ENCODE peak calls at places on chromosomes 12 and 14, in four cellular contexts. One of them, this sample, is unnamed.

GRCh38 chr12:94832780-94833760 is 170.4 kb downstream of the NDUFA12 start:
- DNase-seq in HepG2: no peak
- DNase-seq in HEK293T: peak
- DNase-seq in K562: no peak
- DNase-seq in this sample: no peak

GRCh38 chr14:90272523-90272922 is 16.2 kb downstream of the PSMC1 start:
- DNase-seq in HepG2: no peak
- DNase-seq in HEK293T: no peak
- DNase-seq in K562: no peak
- DNase-seq in this sample: no peak

GRCh38 chr12:52603314-52603713 is 2.1 kb upstream of the KRT72 start:
- DNase-seq in HepG2: no peak
- DNase-seq in HEK293T: no peak
- DNase-seq in K562: no peak
- DNase-seq in this sample: no peak

GRCh38 chr12:130286041-130286440 is 51.6 kb upstream of the PIWIL1 start:
- DNase-seq in HepG2: peak
- DNase-seq in HEK293T: peak
- DNase-seq in K562: peak
- DNase-seq in this sample: no peak

GRCh38 chr14:68158640-68159039 is 339.1 kb downstream of the RAD51B start:
- DNase-seq in HepG2: no peak
- DNase-seq in HEK293T: no peak
- DNase-seq in K562: no peak
- DNase-seq in this sample: no peak

GRCh38 chr12:113131556-113131955 is 4.0 kb downstream of the RASAL1 start:
- DNase-seq in HepG2: no peak
- DNase-seq in HEK293T: no peak
- DNase-seq in K562: no peak
- DNase-seq in this sample: no peak

GRCh38 chr14:51495319-51495718 is 156.4 kb upstream of the FRMD6 start:
- DNase-seq in HepG2: no peak
- DNase-seq in HEK293T: no peak
- DNase-seq in K562: no peak
- DNase-seq in this sample: no peak

GRCh38 chr12:29519585-29520182 is 22.2 kb upstream of the OVCH1 start:
- DNase-seq in HepG2: peak
- DNase-seq in HEK293T: peak
- DNase-seq in K562: peak
- DNase-seq in this sample: no peak

DNA sequence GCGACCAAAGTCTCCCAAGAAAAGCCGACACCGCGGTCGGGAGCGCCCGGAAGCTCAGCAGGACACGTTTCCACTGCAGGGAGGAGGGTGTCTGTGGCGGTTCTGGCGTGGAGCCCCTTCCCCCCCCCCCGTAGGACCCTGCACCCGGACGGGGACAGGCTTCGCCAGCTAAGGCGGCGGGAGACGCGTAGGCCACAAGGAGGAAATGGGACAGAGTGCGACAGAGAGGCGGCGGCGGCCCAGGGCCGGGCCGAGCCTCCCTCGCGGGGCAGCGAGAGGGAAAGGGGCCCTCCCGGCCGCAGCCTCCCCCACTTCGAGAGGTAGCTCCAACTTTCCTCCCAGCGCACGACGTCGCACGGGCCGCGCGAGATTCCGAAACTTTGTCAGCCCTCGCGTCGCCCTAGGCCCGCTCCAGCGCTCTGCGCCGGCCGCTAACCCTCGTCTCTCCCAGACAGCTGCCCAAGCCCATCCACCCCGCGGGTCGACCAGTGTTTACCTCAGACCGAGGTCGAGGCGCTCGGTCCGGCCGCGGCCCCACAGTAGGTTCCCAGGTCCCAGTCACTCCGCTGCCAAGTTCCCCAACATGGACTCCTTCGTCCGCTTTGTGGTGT is 412 bp downstream of the SCAF11 start:
- DNase-seq in HepG2: peak
- DNase-seq in HEK293T: peak
- DNase-seq in K562: peak
- DNase-seq in this sample: no peak
- TF ChIP-seq TARDBP in HepG2: no peak
- TF ChIP-seq TARDBP in HEK293T: no peak
- TF ChIP-seq TARDBP in K562: no peak
- TF ChIP-seq TARDBP in this sample: no peak

DNA sequence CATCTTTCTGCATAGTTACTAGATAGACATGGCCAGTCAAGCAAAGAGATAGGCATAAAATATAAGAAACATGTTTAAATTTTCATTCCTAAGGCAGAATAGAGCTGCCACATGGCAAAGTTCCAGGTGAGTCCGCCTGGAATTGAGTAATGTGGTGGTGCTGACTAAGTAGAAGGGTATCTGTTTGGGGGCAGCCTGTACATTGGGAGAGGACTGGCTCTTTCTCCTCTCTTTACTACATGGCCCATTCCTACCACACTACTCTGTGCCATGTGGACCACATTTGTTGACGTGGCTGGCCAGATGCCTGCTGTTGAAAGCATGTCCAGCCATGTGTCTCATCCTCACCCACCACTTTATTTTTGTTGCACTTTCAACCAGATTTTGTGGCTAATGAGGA is 354.0 kb downstream of the ETNK1 start:
- DNase-seq in HepG2: no peak
- DNase-seq in HEK293T: no peak
- DNase-seq in K562: no peak
- DNase-seq in this sample: no peak
- TF ChIP-seq TARDBP in HepG2: no peak
- TF ChIP-seq TARDBP in HEK293T: no peak
- TF ChIP-seq TARDBP in K562: no peak
- TF ChIP-seq TARDBP in this sample: no peak

GRCh38 chr12:12025799-12026386 is 44.8 kb upstream of the BCL2L14 start:
- DNase-seq in HepG2: no peak
- DNase-seq in HEK293T: no peak
- DNase-seq in K562: no peak
- DNase-seq in this sample: no peak
- TF ChIP-seq TARDBP in HepG2: no peak
- TF ChIP-seq TARDBP in HEK293T: no peak
- TF ChIP-seq TARDBP in K562: no peak
- TF ChIP-seq TARDBP in this sample: no peak

DNA sequence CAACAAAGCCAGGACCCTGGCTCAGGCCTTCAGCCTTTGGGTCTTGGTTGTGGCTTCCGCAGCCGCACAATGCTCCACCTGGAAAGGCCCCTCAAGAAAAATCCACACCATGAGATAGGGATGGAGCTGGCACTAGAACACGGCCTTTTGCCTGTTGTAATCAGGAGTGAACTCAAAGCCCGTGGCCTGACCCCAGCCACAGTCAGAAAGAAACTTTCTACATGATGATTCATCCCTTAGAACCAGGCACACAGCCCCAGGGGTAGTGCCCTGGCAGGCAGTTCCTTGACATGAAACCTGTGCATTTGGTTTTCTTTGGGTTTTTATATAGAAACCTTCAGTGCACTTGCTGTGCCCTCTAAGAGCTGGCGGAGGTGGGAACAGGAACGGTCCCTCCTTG is 5.1 kb downstream of the CLMN start:
- DNase-seq in HepG2: no peak
- DNase-seq in HEK293T: no peak
- DNase-seq in K562: no peak
- DNase-seq in this sample: peak
- TF ChIP-seq TARDBP in HepG2: no peak
- TF ChIP-seq TARDBP in HEK293T: no peak
- TF ChIP-seq TARDBP in K562: no peak
- TF ChIP-seq TARDBP in this sample: peak

DNA sequence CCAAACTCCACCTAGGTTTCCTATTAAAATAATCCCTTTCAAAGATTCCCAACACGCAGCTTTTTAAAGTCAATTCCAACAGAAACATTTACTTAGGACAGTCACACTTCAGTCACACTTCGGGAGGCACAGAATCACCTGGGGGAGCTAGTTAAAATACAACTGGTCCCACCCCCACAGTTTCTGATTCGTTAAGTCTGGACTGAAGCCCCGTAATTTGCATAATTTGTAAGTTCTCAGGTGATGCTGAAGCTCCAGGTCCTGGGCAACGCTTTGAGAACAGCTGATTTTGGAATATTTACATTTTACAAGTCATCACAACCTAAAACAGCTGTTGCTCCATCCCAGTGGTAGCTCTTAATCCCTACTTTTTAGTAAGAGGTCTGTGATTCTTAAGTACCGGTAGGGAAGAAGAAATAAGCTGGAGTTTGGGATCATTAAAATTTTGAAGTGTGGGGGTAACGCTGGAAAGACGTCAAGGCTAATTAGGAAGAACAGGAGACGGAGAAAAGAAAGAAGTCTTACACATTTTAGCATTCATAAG is 1.2 kb downstream of the IPO8 start:
- DNase-seq in HepG2: no peak
- DNase-seq in HEK293T: no peak
- DNase-seq in K562: peak
- DNase-seq in this sample: no peak
- TF ChIP-seq TARDBP in HepG2: no peak
- TF ChIP-seq TARDBP in HEK293T: no peak
- TF ChIP-seq TARDBP in K562: no peak
- TF ChIP-seq TARDBP in this sample: no peak

GRCh38 chr12:89775336-89776005 is 66.8 kb upstream of the ATP2B1 start:
- DNase-seq in HepG2: no peak
- DNase-seq in HEK293T: no peak
- DNase-seq in K562: no peak
- DNase-seq in this sample: no peak

GRCh38 chr12:89781161-89781560 is 72.5 kb upstream of the ATP2B1 start:
- DNase-seq in HepG2: no peak
- DNase-seq in HEK293T: no peak
- DNase-seq in K562: no peak
- DNase-seq in this sample: no peak

GRCh38 chr12:89777685-89778379 is 69.2 kb upstream of the ATP2B1 start:
- DNase-seq in HepG2: no peak
- DNase-seq in HEK293T: no peak
- DNase-seq in K562: no peak
- DNase-seq in this sample: no peak

GRCh38 chr12:89781961-89782360 is 73.3 kb upstream of the ATP2B1 start:
- DNase-seq in HepG2: no peak
- DNase-seq in HEK293T: no peak
- DNase-seq in K562: no peak
- DNase-seq in this sample: no peak

GRCh38 chr12:89779090-89779489 is 70.5 kb upstream of the ATP2B1 start:
- DNase-seq in HepG2: no peak
- DNase-seq in HEK293T: no peak
- DNase-seq in K562: no peak
- DNase-seq in this sample: no peak
- TF ChIP-seq TARDBP in HepG2: no peak
- TF ChIP-seq TARDBP in HEK293T: no peak
- TF ChIP-seq TARDBP in K562: no peak
- TF ChIP-seq TARDBP in this sample: no peak

GRCh38 chr12:109685574-109686447 is 27.8 kb upstream of the FAM222A start:
- DNase-seq in HepG2: no peak
- DNase-seq in HEK293T: no peak
- DNase-seq in K562: peak
- DNase-seq in this sample: no peak
- TF ChIP-seq TARDBP in HepG2: no peak
- TF ChIP-seq TARDBP in HEK293T: no peak
- TF ChIP-seq TARDBP in K562: no peak
- TF ChIP-seq TARDBP in this sample: no peak

This sample was measured in GM12878.